ENCODE peak calls at places on chromosomes 12 and 14, in six cellular contexts. Z is spleen, S is Calu3, P is HFF-Myc, F is GM13976, V is BJ. G is an unnamed sample.

GRCh38 chr14:101780887-101781239 is 19.4 kb downstream of the PPP2R5C start:
- DNase-seq in P (no peak), F (no peak), Z (no peak), V (no peak), S (peak; percentile 20), G (no peak)

GRCh38 chr12:113196996-113197395 is 11.5 kb downstream of the RITA1 start:
- DNase-seq in F (peak; percentile 90), Z (no peak), S (peak; percentile 81), P (peak; percentile 65), V (no peak), G (peak; percentile 90)

GRCh38 chr12:52681551-52682380 is 1.6 kb upstream of the KRT1 start:
- DNase-seq in V (no peak), P (no peak), Z (no peak), F (no peak), S (no peak), G (no peak)

GRCh38 chr12:95859344-95859816 is 628 bp downstream of the SNRPF start:
- DNase-seq in Z (no peak), P (no peak), F (no peak), V (no peak), S (no peak), G (no peak)

GRCh38 chr14:65878586-65878985 is 466.1 kb downstream of the FUT8 start:
- DNase-seq in V (no peak), Z (no peak), S (no peak), F (no peak), P (no peak), G (no peak)

GRCh38 chr12:122437656-122438121 is 15.2 kb upstream of the CLIP1 start:
- DNase-seq in F (no peak), P (no peak), Z (no peak), S (no peak), V (no peak), G (peak; percentile 3)

GRCh38 chr14:85281921-85282320 is 248.0 kb upstream of the FLRT2 start:
- DNase-seq in Z (no peak), S (no peak), V (no peak), P (no peak), F (no peak), G (no peak)

GRCh38 chr14:69528930-69529329 is 44.4 kb downstream of the PLEKHD1 start:
- DNase-seq in P (no peak), Z (no peak), S (no peak), V (no peak), F (no peak), G (no peak)

GRCh38 chr12:132243596-132244289 is 85.6 kb downstream of the GALNT9 start:
- DNase-seq in Z (peak; percentile 65), F (no peak), P (no peak), S (no peak), V (no peak), G (no peak)

GRCh38 chr12:106048016-106048415 is 90.7 kb downstream of the NUAK1 start:
- DNase-seq in S (no peak), P (no peak), Z (no peak), F (no peak), V (no peak), G (no peak)

GRCh38 chr14:82621881-82622450 is 1088.3 kb upstream of the SEL1L start:
- DNase-seq in V (no peak), Z (no peak), F (no peak), S (no peak), P (no peak), G (no peak)

GRCh38 chr14:31583043-31583442 is 21.8 kb downstream of the NUBPL start:
- DNase-seq in S (no peak), Z (no peak), P (no peak), V (no peak), F (no peak), G (no peak)

GRCh38 chr14:78709795-78710569 is 539.8 kb downstream of the NRXN3 start:
- DNase-seq in S (no peak), F (no peak), V (no peak), P (no peak), Z (no peak), G (no peak)

GRCh38 chr14:89848165-89848564 is 106.4 kb downstream of the EFCAB11 start:
- DNase-seq in Z (no peak), F (no peak), P (no peak), S (no peak), V (no peak), G (no peak)

GRCh38 chr14:24915403-24915921 is 134.5 kb downstream of the STXBP6 start:
- DNase-seq in F (no peak), S (no peak), P (no peak), V (no peak), Z (no peak), G (no peak)

GRCh38 chr12:96770239-96770780 is 136.7 kb upstream of the NEDD1 start:
- DNase-seq in F (no peak), P (no peak), S (no peak), V (no peak), Z (no peak), G (no peak)

GRCh38 chr12:22100952-22101748 is 55.1 kb downstream of the CMAS start:
- DNase-seq in F (peak; percentile 56), V (no peak), S (peak; percentile 50), P (peak; percentile 22), Z (no peak), G (peak; percentile 32)

GRCh38 chr14:34174973-34175372 is 224.1 kb upstream of the EGLN3 start:
- DNase-seq in S (no peak), F (no peak), V (no peak), P (no peak), Z (no peak), G (no peak)

GRCh38 chr12:49358548-49359141 is 8.6 kb upstream of the SPATS2 start:
- DNase-seq in Z (no peak), V (no peak), F (peak; percentile 76), P (peak; percentile 60), S (peak; percentile 45), G (peak; percentile 79)

GRCh38 chr12:120690083-120690450 is 3.1 kb downstream of the MLEC start:
- DNase-seq in S (no peak), P (no peak), Z (no peak), F (no peak), V (no peak), G (no peak)

GRCh38 chr12:120690978-120691377 is 4.0 kb downstream of the MLEC start:
- DNase-seq in Z (no peak), F (no peak), V (no peak), S (no peak), P (no peak), G (no peak)

GRCh38 chr12:120688527-120689071 is 1.6 kb downstream of the MLEC start:
- DNase-seq in Z (no peak), S (peak; percentile 30), V (no peak), F (no peak), P (no peak), G (no peak)

GRCh38 chr12:120687570-120688289 is 781 bp downstream of the MLEC start:
- DNase-seq in S (no peak), Z (peak; percentile 79), P (no peak), V (no peak), F (no peak), G (no peak)

GRCh38 chr12:120689397-120690082 is 2.6 kb downstream of the MLEC start:
- DNase-seq in V (no peak), S (no peak), P (no peak), Z (no peak), F (no peak), G (no peak)
- TF ChIP-seq CTCF in V (no peak), S (no peak), P (no peak), Z (no peak), F (no peak), G (no peak)

GRCh38 chr14:77710364-77710763 is 2.5 kb downstream of the SLIRP start:
- DNase-seq in S (no peak), F (no peak), P (no peak), V (no peak), Z (no peak), G (no peak)

GRCh38 chr14:77707355-77707723 is 484 bp downstream of the ALKBH1 start:
- DNase-seq in S (peak; percentile 16), Z (no peak), F (peak; percentile 55), V (no peak), P (peak; percentile 12), G (peak; percentile 34)

GRCh38 chr14:77708749-77709148 is 846 bp downstream of the SLIRP start:
- DNase-seq in Z (no peak), S (no peak), V (no peak), P (no peak), F (no peak), G (no peak)

GRCh38 chr14:77709412-77709811 is 1.5 kb downstream of the SLIRP start:
- DNase-seq in P (no peak), S (no peak), Z (no peak), F (no peak), V (no peak), G (no peak)

GRCh38 chr14:77707724-77708408 is at the start of the genes ALKBH1 and SLIRP:
- DNase-seq in F (peak; percentile 92), V (peak; percentile 18), S (peak; percentile 85), Z (peak; percentile 95), P (peak; percentile 42), G (peak; percentile 89)
- TF ChIP-seq CTCF in F (no peak), V (no peak), S (no peak), Z (no peak), P (no peak), G (no peak)

GRCh38 chr14:88553886-88554457 is 835 bp downstream of the PTPN21 start:
- DNase-seq in S (no peak), Z (no peak), P (no peak), F (no peak), V (no peak), G (no peak)

GRCh38 chr14:88551936-88552565 is 2.8 kb downstream of the PTPN21 start:
- DNase-seq in S (peak; percentile 6), F (no peak), V (no peak), Z (no peak), P (no peak), G (no peak)

GRCh38 chr14:88550078-88550477 is 4.7 kb downstream of the PTPN21 start:
- DNase-seq in V (no peak), F (no peak), P (no peak), Z (no peak), S (no peak), G (no peak)

GRCh38 chr14:88552859-88553258 is 1.9 kb downstream of the PTPN21 start:
- DNase-seq in Z (no peak), F (no peak), V (no peak), P (no peak), S (no peak), G (no peak)

DNA sequence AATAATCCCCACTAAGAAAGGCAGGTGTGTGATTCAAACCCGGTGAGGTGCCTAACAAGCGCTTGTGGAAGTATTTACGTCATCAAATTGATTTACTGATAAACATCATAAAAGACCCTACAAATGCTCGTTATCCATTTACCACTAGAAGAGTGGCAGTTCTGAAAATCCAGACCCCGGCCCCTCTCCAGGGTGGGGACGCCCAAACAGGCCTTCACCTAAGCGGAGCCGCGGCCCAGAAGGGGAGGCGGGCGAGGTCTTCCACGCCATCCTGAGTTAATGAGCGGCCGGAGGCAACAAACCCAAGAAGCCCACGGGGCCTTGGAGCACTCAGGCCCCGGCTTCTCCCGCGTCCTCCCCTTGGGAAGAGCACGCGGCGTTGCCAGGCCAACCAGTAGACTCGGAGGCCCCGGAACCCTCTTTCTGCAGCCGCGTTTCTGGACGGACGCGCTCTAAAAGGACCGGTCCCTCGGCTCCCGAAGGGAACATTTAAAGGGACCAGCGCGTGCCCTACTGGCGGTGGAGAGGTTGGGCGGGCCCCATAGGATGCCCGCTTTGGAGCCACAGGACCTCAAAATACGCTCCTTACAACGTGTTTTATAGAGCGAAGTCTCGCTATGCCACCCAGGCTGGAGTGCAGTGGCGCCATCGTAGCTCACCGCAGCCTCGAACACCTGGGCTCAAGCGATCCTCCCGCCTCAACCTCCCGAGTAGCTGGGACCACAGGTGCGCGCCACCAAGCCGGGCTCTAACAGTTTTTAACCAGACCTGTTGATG is 3.5 kb downstream of the PTPN21 start:
- DNase-seq in V (no peak), P (peak; percentile 65), S (peak; percentile 88), F (peak; percentile 59), Z (peak; percentile 86), G (no peak)
- TF ChIP-seq CTCF in V (peak; percentile 50), P (peak; percentile 31), S (peak; percentile 41), F (no peak), Z (no peak), G (no peak)

GRCh38 chr12:55955800-55956508 is 9.9 kb downstream of the PMEL start:
- DNase-seq in S (peak; percentile 90), Z (no peak), V (no peak), P (no peak), F (no peak), G (no peak)
- TF ChIP-seq CTCF in S (peak; percentile 69), Z (no peak), V (peak; percentile 49), P (peak; percentile 54), F (no peak), G (peak; percentile 41)

G was measured in GM13977.